ENCODE peak calls at places on chromosome 7, in eight cellular contexts. H, R, L, E, K, G, C and Y are unnamed samples.

GRCh38 chr7:114922151-114922651 is 307 bp downstream of the MDFIC start:
- DNase-seq in H (no peak), R (no peak), L (peak; percentile 81), E (peak; percentile 24), K (no peak), G (peak; percentile 72), C (peak; percentile 42), Y (no peak)

GRCh38 chr7:158074896-158075632 is 512.6 kb downstream of the PTPRN2 start:
- DNase-seq in H (no peak), R (no peak), L (no peak), E (no peak), K (no peak), G (peak; percentile 57), C (no peak), Y (no peak)

GRCh38 chr7:75734586-75735047 is 4.1 kb downstream of the HIP1 start:
- DNase-seq in H (no peak), R (no peak), L (peak; percentile 47), E (peak; percentile 40), K (no peak), G (no peak), C (no peak), Y (no peak)

GRCh38 chr7:51154201-51154600 is 162.4 kb downstream of the COBL start:
- DNase-seq in H (peak; percentile 94), R (no peak), L (no peak), E (no peak), K (peak; percentile 65), G (no peak), C (no peak), Y (no peak)

GRCh38 chr7:6375346-6376101 is 72.2 kb downstream of the DAGLB start:
- DNase-seq in H (no peak), R (no peak), L (peak; percentile 49), E (peak; percentile 40), K (no peak), G (no peak), C (no peak), Y (no peak)

GRCh38 chr7:136555933-136556332 is 312.5 kb upstream of the CHRM2 start:
- DNase-seq in H (no peak), R (peak; percentile 8), L (no peak), E (no peak), K (no peak), G (no peak), C (no peak), Y (no peak)

GRCh38 chr7:155882596-155882995 is 70.3 kb upstream of the SHH start:
- DNase-seq in H (no peak), R (no peak), L (peak; percentile 7), E (peak; percentile 42), K (no peak), G (no peak), C (no peak), Y (no peak)

GRCh38 chr7:106260136-106260561 is 24.6 kb downstream of the NAMPT start:
- DNase-seq in H (no peak), R (no peak), L (peak; percentile 44), E (no peak), K (no peak), G (no peak), C (no peak), Y (no peak)

GRCh38 chr7:126185959-126186580 is 1066.7 kb downstream of the GRM8 start:
- DNase-seq in H (no peak), R (no peak), L (no peak), E (peak; percentile 35), K (no peak), G (no peak), C (no peak), Y (no peak)

GRCh38 chr7:55552320-55553086 is 19.8 kb downstream of the VOPP1 start:
- DNase-seq in H (peak; percentile 75), R (peak; percentile 93), L (peak; percentile 62), E (peak; percentile 71), K (peak; percentile 46), G (no peak), C (no peak), Y (no peak)

GRCh38 chr7:131067220-131067619 is 260.5 kb upstream of the MKLN1 start:
- DNase-seq in H (peak; percentile 40), R (no peak), L (no peak), E (no peak), K (peak; percentile 10), G (no peak), C (no peak), Y (no peak)

GRCh38 chr7:36766451-36766850 is 42.2 kb upstream of the AOAH start:
- DNase-seq in H (no peak), R (no peak), L (no peak), E (no peak), K (no peak), G (no peak), C (no peak), Y (no peak)

GRCh38 chr7:99623702-99624447 is 7.1 kb downstream of the ZSCAN25 start:
- DNase-seq in H (no peak), R (peak; percentile 6), L (no peak), E (no peak), K (no peak), G (no peak), C (no peak), Y (no peak)

GRCh38 chr7:54882121-54882520 is 123.1 kb upstream of the SEC61G start:
- DNase-seq in H (no peak), R (no peak), L (no peak), E (no peak), K (no peak), G (no peak), C (no peak), Y (no peak)

GRCh38 chr7:13411151-13411550 is 578.3 kb downstream of the ETV1 start:
- DNase-seq in H (no peak), R (no peak), L (no peak), E (no peak), K (no peak), G (no peak), C (no peak), Y (no peak)

GRCh38 chr7:66283003-66283920 is 78.1 kb downstream of the TPST1 start:
- DNase-seq in H (no peak), R (peak; percentile 92), L (peak; percentile 83), E (peak; percentile 68), K (no peak), G (no peak), C (no peak), Y (no peak)

GRCh38 chr7:95859434-95859833 is 87.1 kb downstream of the DYNC1I1 start:
- DNase-seq in H (no peak), R (peak; percentile 18), L (no peak), E (no peak), K (no peak), G (no peak), C (no peak), Y (no peak)

GRCh38 chr7:145916776-145917175 is 199.8 kb upstream of the CNTNAP2 start:
- DNase-seq in H (no peak), R (no peak), L (no peak), E (no peak), K (no peak), G (no peak), C (no peak), Y (no peak)

GRCh38 chr7:30206466-30206865 is 71.7 kb downstream of the MTURN start:
- DNase-seq in H (no peak), R (peak; percentile 88), L (peak; percentile 35), E (peak; percentile 73), K (no peak), G (no peak), C (no peak), Y (no peak)

GRCh38 chr7:25707733-25708132 is 444.3 kb upstream of the NFE2L3 start:
- DNase-seq in H (no peak), R (peak; percentile 27), L (no peak), E (no peak), K (no peak), G (no peak), C (no peak), Y (no peak)

GRCh38 chr7:158824028-158824427 is 5.3 kb downstream of the ESYT2 start:
- DNase-seq in H (no peak), R (no peak), L (no peak), E (no peak), K (no peak), G (no peak), C (no peak), Y (no peak)

GRCh38 chr7:128863433-128863989 is 855 bp downstream of the ATP6V1F start:
- DNase-seq in H (peak; percentile 22), R (peak; percentile 74), L (peak; percentile 80), E (peak; percentile 71), K (no peak), G (no peak), C (no peak), Y (no peak)

GRCh38 chr7:68038621-68039314 is 1042.1 kb downstream of the TYW1 start:
- DNase-seq in H (no peak), R (peak; percentile 66), L (peak; percentile 2), E (no peak), K (no peak), G (no peak), C (no peak), Y (no peak)

GRCh38 chr7:134693256-134693655 is 46.6 kb downstream of the BPGM start:
- DNase-seq in H (no peak), R (peak; percentile 48), L (peak; percentile 97), E (peak; percentile 82), K (no peak), G (no peak), C (no peak), Y (no peak)

GRCh38 chr7:127813991-127814556 is 162.1 kb downstream of the SND1 start:
- DNase-seq in H (no peak), R (no peak), L (peak; percentile 21), E (no peak), K (no peak), G (no peak), C (no peak), Y (no peak)

GRCh38 chr7:24378871-24379608 is 95.0 kb downstream of the NPY start:
- DNase-seq in H (no peak), R (peak; percentile 77), L (peak; percentile 13), E (peak; percentile 87), K (no peak), G (no peak), C (no peak), Y (no peak)

GRCh38 chr7:38424750-38425463 is 151.5 kb upstream of the TARP start:
- DNase-seq in H (no peak), R (no peak), L (peak; percentile 26), E (no peak), K (no peak), G (no peak), C (no peak), Y (no peak)

GRCh38 chr7:13044309-13044708 is 356.9 kb downstream of the ARL4A start:
- DNase-seq in H (no peak), R (no peak), L (no peak), E (no peak), K (no peak), G (no peak), C (no peak), Y (no peak)

GRCh38 chr7:381211-382117 is 91.5 kb downstream of the FOXL3 start:
- DNase-seq in H (no peak), R (no peak), L (no peak), E (no peak), K (no peak), G (no peak), C (peak; percentile 15), Y (no peak)

GRCh38 chr7:100894860-100895700 is 608 bp downstream of the ACHE start:
- DNase-seq in H (no peak), R (no peak), L (peak; percentile 47), E (no peak), K (peak; percentile 19), G (peak; percentile 76), C (no peak), Y (no peak)

GRCh38 chr7:150379590-150380379 is 655 bp downstream of the ZNF775 start:
- DNase-seq in H (no peak), R (no peak), L (peak; percentile 62), E (peak; percentile 36), K (no peak), G (peak; percentile 77), C (no peak), Y (no peak)

GRCh38 chr7:24701232-24701898 is 55.9 kb downstream of the GSDME start:
- DNase-seq in H (peak; percentile 82), R (peak; percentile 70), L (peak; percentile 96), E (peak; percentile 87), K (no peak), G (no peak), C (no peak), Y (no peak)

GRCh38 chr7:42883950-42884349 is 27.9 kb downstream of the C7orf25 start:
- DNase-seq in H (peak; percentile 8), R (peak; percentile 92), L (peak; percentile 28), E (peak; percentile 95), K (no peak), G (no peak), C (no peak), Y (no peak)

GRCh38 chr7:127983804-127984332 is 47.4 kb downstream of the LRRC4 start:
- DNase-seq in H (no peak), R (peak; percentile 51), L (no peak), E (peak; percentile 7), K (no peak), G (no peak), C (no peak), Y (no peak)